ENCODE peak calls at places on chromosomes 13 and 19, in six cellular contexts. One of them, this sample, is unnamed.

GRCh38 chr13:33172911-33173310 is 112.6 kb downstream of the STARD13 start:
- DNase-seq in Peyer's patch: no peak
- DNase-seq in suprapubic skin: no peak
- DNase-seq in lung: no peak
- DNase-seq in astrocyte of the spinal cord: no peak
- DNase-seq in fibroblast of lung: no peak
- DNase-seq in this sample: no peak

GRCh38 chr19:6527893-6528543 is 2.8 kb upstream of the TNFSF9 start:
- DNase-seq in suprapubic skin: no peak
- DNase-seq in lung: no peak
- DNase-seq in astrocyte of the spinal cord: no peak
- DNase-seq in fibroblast of lung: no peak
- DNase-seq in Peyer's patch: peak; percentile 74
- DNase-seq in this sample: no peak

GRCh38 chr19:54502518-54503048 is at the start of gene LAIR2:
- DNase-seq in astrocyte of the spinal cord: no peak
- DNase-seq in lung: no peak
- DNase-seq in fibroblast of lung: no peak
- DNase-seq in Peyer's patch: no peak
- DNase-seq in suprapubic skin: no peak
- DNase-seq in this sample: no peak

GRCh38 chr19:8224394-8225145 is 15.4 kb downstream of the CERS4 start:
- DNase-seq in astrocyte of the spinal cord: no peak
- DNase-seq in lung: no peak
- DNase-seq in Peyer's patch: no peak
- DNase-seq in fibroblast of lung: no peak
- DNase-seq in suprapubic skin: peak; percentile 80
- DNase-seq in this sample: no peak

GRCh38 chr19:1057185-1057857 is 9.6 kb upstream of the ARHGAP45 start:
- DNase-seq in fibroblast of lung: peak; percentile 80
- DNase-seq in Peyer's patch: no peak
- DNase-seq in astrocyte of the spinal cord: peak; percentile 76
- DNase-seq in lung: no peak
- DNase-seq in suprapubic skin: no peak
- DNase-seq in this sample: peak; percentile 74

GRCh38 chr13:46369506-46370268 is 17.4 kb downstream of the RUBCNL start:
- DNase-seq in suprapubic skin: no peak
- DNase-seq in Peyer's patch: peak; percentile 51
- DNase-seq in fibroblast of lung: peak; percentile 95
- DNase-seq in lung: no peak
- DNase-seq in astrocyte of the spinal cord: peak; percentile 88
- DNase-seq in this sample: peak; percentile 70

GRCh38 chr13:89307278-89307677 is 1636.1 kb downstream of the SLITRK5 start:
- DNase-seq in Peyer's patch: no peak
- DNase-seq in astrocyte of the spinal cord: no peak
- DNase-seq in fibroblast of lung: no peak
- DNase-seq in suprapubic skin: no peak
- DNase-seq in lung: no peak
- DNase-seq in this sample: no peak

GRCh38 chr19:16417660-16418596 is 53.8 kb downstream of the EPS15L1 start:
- DNase-seq in Peyer's patch: peak; percentile 83
- DNase-seq in fibroblast of lung: peak; percentile 38
- DNase-seq in lung: peak; percentile 67
- DNase-seq in suprapubic skin: no peak
- DNase-seq in astrocyte of the spinal cord: peak; percentile 29
- DNase-seq in this sample: peak; percentile 62

GRCh38 chr19:43595605-43595998 is 332 bp downstream of the IRGQ start:
- DNase-seq in suprapubic skin: no peak
- DNase-seq in astrocyte of the spinal cord: no peak
- DNase-seq in lung: no peak
- DNase-seq in Peyer's patch: peak; percentile 33
- DNase-seq in fibroblast of lung: no peak
- DNase-seq in this sample: no peak

GRCh38 chr13:29067306-29067945 is 247.3 kb downstream of the MTUS2 start:
- DNase-seq in Peyer's patch: no peak
- DNase-seq in lung: no peak
- DNase-seq in astrocyte of the spinal cord: no peak
- DNase-seq in fibroblast of lung: no peak
- DNase-seq in suprapubic skin: no peak
- DNase-seq in this sample: no peak

GRCh38 chr13:27516103-27516502 is 65.7 kb upstream of the MTIF3 start:
- DNase-seq in Peyer's patch: no peak
- DNase-seq in astrocyte of the spinal cord: no peak
- DNase-seq in suprapubic skin: no peak
- DNase-seq in fibroblast of lung: no peak
- DNase-seq in lung: no peak
- DNase-seq in this sample: no peak

GRCh38 chr13:77494226-77494625 is 41.3 kb upstream of the SCEL start:
- DNase-seq in astrocyte of the spinal cord: no peak
- DNase-seq in lung: no peak
- DNase-seq in fibroblast of lung: no peak
- DNase-seq in Peyer's patch: no peak
- DNase-seq in suprapubic skin: no peak
- DNase-seq in this sample: no peak

GRCh38 chr19:49157445-49158224 is at the start of gene TRPM4:
- DNase-seq in astrocyte of the spinal cord: peak; percentile 72
- DNase-seq in fibroblast of lung: peak; percentile 67
- DNase-seq in suprapubic skin: peak; percentile 95
- DNase-seq in lung: peak; percentile 92
- DNase-seq in Peyer's patch: peak; percentile 42
- DNase-seq in this sample: peak; percentile 70

GRCh38 chr13:96091164-96091931 is 1.4 kb downstream of the HS6ST3 start:
- DNase-seq in astrocyte of the spinal cord: peak; percentile 7
- DNase-seq in suprapubic skin: peak; percentile 65
- DNase-seq in fibroblast of lung: no peak
- DNase-seq in lung: no peak
- DNase-seq in Peyer's patch: no peak
- DNase-seq in this sample: no peak

GRCh38 chr13:28387740-28388501 is 107.0 kb downstream of the FLT1 start:
- DNase-seq in lung: no peak
- DNase-seq in astrocyte of the spinal cord: no peak
- DNase-seq in Peyer's patch: no peak
- DNase-seq in suprapubic skin: no peak
- DNase-seq in fibroblast of lung: no peak
- DNase-seq in this sample: no peak

GRCh38 chr19:49148784-49149651 is 6.2 kb downstream of the HRC start:
- DNase-seq in lung: peak; percentile 99
- DNase-seq in fibroblast of lung: peak; percentile 89
- DNase-seq in astrocyte of the spinal cord: peak; percentile 89
- DNase-seq in Peyer's patch: peak; percentile 86
- DNase-seq in suprapubic skin: peak; percentile 98
- DNase-seq in this sample: peak; percentile 94

GRCh38 chr13:98325724-98326123 is 148.7 kb upstream of the RNF113B start:
- DNase-seq in astrocyte of the spinal cord: no peak
- DNase-seq in Peyer's patch: no peak
- DNase-seq in fibroblast of lung: no peak
- DNase-seq in suprapubic skin: no peak
- DNase-seq in lung: no peak
- DNase-seq in this sample: no peak

GRCh38 chr19:50368649-50369570 is 3.5 kb upstream of the NAPSA start:
- DNase-seq in Peyer's patch: peak; percentile 88
- DNase-seq in astrocyte of the spinal cord: peak; percentile 85
- DNase-seq in lung: peak; percentile 92
- DNase-seq in suprapubic skin: peak; percentile 88
- DNase-seq in fibroblast of lung: peak; percentile 85
- DNase-seq in this sample: peak; percentile 92

GRCh38 chr19:16449330-16449961 is 22.3 kb downstream of the EPS15L1 start:
- DNase-seq in astrocyte of the spinal cord: no peak
- DNase-seq in lung: no peak
- DNase-seq in fibroblast of lung: peak; percentile 13
- DNase-seq in Peyer's patch: peak; percentile 53
- DNase-seq in suprapubic skin: no peak
- DNase-seq in this sample: no peak

GRCh38 chr19:10871711-10872550 is 578 bp downstream of the CARM1 start:
- DNase-seq in astrocyte of the spinal cord: no peak
- DNase-seq in lung: peak; percentile 40
- DNase-seq in Peyer's patch: no peak
- DNase-seq in suprapubic skin: peak; percentile 87
- DNase-seq in fibroblast of lung: no peak
- DNase-seq in this sample: no peak

GRCh38 chr19:10874019-10874418 is 2.7 kb downstream of the CARM1 start:
- DNase-seq in fibroblast of lung: no peak
- DNase-seq in lung: no peak
- DNase-seq in suprapubic skin: no peak
- DNase-seq in Peyer's patch: no peak
- DNase-seq in astrocyte of the spinal cord: no peak
- DNase-seq in this sample: no peak

GRCh38 chr19:10872551-10873107 is 1.3 kb downstream of the CARM1 start:
- DNase-seq in astrocyte of the spinal cord: no peak
- DNase-seq in Peyer's patch: no peak
- DNase-seq in suprapubic skin: no peak
- DNase-seq in fibroblast of lung: no peak
- DNase-seq in lung: no peak
- DNase-seq in this sample: peak; percentile 10

GRCh38 chr19:10878253-10878652 is 6.9 kb downstream of the CARM1 start:
- DNase-seq in fibroblast of lung: no peak
- DNase-seq in astrocyte of the spinal cord: no peak
- DNase-seq in Peyer's patch: no peak
- DNase-seq in suprapubic skin: no peak
- DNase-seq in lung: no peak
- DNase-seq in this sample: no peak

GRCh38 chr19:10876459-10877240 is 5.3 kb downstream of the CARM1 start:
- DNase-seq in Peyer's patch: no peak
- DNase-seq in fibroblast of lung: no peak
- DNase-seq in astrocyte of the spinal cord: no peak
- DNase-seq in lung: no peak
- DNase-seq in suprapubic skin: no peak
- DNase-seq in this sample: no peak
- H3K4me3 ChIP-seq in Peyer's patch: no peak overlapping the region
- H3K4me3 ChIP-seq in fibroblast of lung: no peak overlapping the region
- H3K4me3 ChIP-seq in astrocyte of the spinal cord: no peak overlapping the region
- H3K4me3 ChIP-seq in lung: no peak overlapping the region
- H3K4me3 ChIP-seq in suprapubic skin: no peak overlapping the region
- H3K4me3 ChIP-seq in this sample: no peak overlapping the region

DNA sequence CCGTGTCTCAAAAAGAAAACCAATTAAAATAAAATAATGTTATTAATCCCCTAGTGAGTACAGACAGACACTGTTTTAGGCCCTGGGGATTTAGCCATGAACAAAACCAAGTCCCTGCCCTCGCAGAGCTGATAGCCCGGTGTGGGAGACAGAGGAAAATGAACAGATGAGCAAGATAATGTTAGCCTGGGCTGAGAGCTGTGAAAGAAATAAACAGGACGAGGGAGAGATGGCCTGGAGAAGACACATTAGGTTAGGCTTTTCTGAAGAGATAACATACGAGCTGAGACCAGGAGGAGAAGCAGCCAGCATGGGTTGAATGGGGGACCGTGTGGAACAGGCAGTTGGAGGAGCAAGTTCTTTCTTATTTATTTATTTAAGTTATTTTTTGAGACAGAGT is 9.0 kb downstream of the RELB start:
- DNase-seq in Peyer's patch: no peak
- DNase-seq in fibroblast of lung: no peak
- DNase-seq in astrocyte of the spinal cord: no peak
- DNase-seq in suprapubic skin: no peak
- DNase-seq in lung: no peak
- DNase-seq in this sample: no peak
- TF ChIP-seq CTCF in Peyer's patch: no peak
- TF ChIP-seq CTCF in fibroblast of lung: no peak
- TF ChIP-seq CTCF in astrocyte of the spinal cord: no peak
- TF ChIP-seq CTCF in suprapubic skin: no peak
- TF ChIP-seq CTCF in lung: no peak
- TF ChIP-seq CTCF in this sample: no peak

DNA sequence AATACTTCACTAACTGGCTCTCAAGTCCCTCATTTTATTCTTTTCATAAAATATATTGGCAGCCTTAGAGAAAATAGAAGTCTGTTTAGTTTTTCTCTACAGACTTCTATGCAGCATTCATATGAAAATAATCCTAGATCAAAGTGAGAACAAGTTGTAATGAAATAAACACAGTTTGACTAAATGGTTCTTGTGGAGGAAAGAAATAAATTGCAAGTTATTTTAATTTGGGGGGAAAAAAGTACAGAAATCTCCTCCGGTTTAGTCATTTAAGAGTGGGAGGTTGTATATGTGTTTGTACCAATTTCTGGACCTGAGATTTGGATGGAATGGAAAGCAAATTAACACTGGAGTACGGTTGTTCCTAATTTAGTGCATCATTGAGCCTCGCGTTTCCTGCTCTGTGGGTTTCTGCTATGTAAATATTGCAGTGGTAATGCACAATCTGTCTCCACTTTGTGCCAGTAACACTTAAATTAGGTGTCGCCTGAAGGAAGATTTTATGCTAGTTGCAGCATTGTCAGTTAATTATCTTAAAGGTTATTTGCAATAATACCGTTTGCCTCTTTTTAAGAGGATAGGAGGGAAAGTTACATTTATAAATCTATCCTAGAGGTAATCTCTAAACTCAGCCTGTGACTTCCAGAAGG is 100.2 kb downstream of the ZIC5 start:
- DNase-seq in Peyer's patch: no peak
- DNase-seq in fibroblast of lung: no peak
- DNase-seq in suprapubic skin: no peak
- DNase-seq in astrocyte of the spinal cord: no peak
- DNase-seq in lung: no peak
- DNase-seq in this sample: no peak
- H3K4me3 ChIP-seq in Peyer's patch: no peak overlapping the region
- H3K4me3 ChIP-seq in fibroblast of lung: no peak overlapping the region
- H3K4me3 ChIP-seq in suprapubic skin: no peak overlapping the region
- H3K4me3 ChIP-seq in astrocyte of the spinal cord: no peak overlapping the region
- H3K4me3 ChIP-seq in lung: no peak overlapping the region
- H3K4me3 ChIP-seq in this sample: no peak overlapping the region

DNA sequence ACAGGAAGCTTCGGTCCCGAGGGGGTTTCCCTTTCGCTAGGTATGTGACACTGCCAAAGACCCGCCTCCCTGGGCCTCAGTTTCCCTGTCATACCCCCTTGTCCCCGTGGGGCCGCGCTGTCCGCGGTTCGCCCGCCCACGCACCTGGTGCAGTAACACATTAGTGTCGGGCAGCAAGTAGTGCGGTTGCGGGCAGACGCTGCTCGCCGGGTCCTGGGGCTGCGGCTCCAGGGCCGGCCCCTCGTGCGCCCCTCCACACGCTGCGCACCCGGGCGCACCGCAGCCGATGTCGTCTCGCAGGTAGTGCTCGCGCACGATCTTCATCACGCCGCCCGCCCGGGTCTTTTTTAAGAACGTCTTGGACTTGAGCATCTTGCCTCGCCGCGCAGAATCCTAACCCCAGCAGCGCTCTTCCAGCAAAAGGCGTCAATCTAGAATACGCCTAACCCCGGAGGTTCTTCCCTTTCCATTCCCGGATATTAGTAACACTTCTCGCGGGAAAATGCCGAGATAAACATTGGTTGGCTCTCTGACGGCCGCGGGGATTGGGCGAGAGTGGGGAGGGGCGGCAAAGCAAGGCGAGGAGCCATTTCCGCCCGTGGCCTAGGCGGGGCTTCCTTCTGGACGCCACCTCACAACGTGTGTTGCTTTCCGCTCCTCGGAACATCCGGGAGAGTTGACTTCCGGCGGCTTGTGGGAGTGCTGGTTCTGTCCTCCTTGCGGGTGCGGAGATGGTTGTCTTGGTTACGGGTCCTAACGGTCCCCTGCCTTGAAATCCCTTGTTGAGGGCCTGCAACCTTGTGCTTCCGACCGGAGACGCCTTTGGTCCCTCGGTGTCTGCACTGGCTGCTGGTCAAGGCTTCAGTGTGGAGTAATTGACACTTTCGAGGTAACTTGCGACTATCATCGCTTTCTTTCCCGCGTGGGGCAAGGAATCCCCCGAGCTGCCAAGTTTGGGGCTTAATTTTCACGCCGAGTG is at the start of the genes DIS3 and PIBF1:
- DNase-seq in fibroblast of lung: peak; percentile 98
- DNase-seq in lung: peak; percentile 98
- DNase-seq in suprapubic skin: peak; percentile 98
- DNase-seq in astrocyte of the spinal cord: peak; percentile 99
- DNase-seq in Peyer's patch: peak; percentile 96
- DNase-seq in this sample: peak; percentile 99
- TF ChIP-seq CTCF in fibroblast of lung: no peak
- TF ChIP-seq CTCF in lung: no peak
- TF ChIP-seq CTCF in suprapubic skin: no peak
- TF ChIP-seq CTCF in astrocyte of the spinal cord: no peak
- TF ChIP-seq CTCF in Peyer's patch: no peak
- TF ChIP-seq CTCF in this sample: no peak

This sample was measured in fibroblast of pulmonary artery.